ENCODE peak calls at places on chromosomes 16 and 17, in five cellular contexts. W, J, K, M and S are unnamed samples.

GRCh38 chr17:38512473-38513058 is 84.3 kb downstream of the ARHGAP23 start:
- DNase-seq in W (no peak), J (no peak), K (no peak), M (no peak), S (no peak)

GRCh38 chr16:23072084-23072599 is 77.1 kb downstream of the USP31 start:
- DNase-seq in W (no peak), J (no peak), K (no peak), M (peak; percentile 55), S (peak; percentile 61)

GRCh38 chr17:18187816-18188761 is 4.5 kb downstream of the ALKBH5 start:
- DNase-seq in W (no peak), J (no peak), K (no peak), M (no peak), S (no peak)

GRCh38 chr17:77465358-77466041 is 324.7 kb downstream of the SEC14L1 start:
- DNase-seq in W (peak; percentile 57), J (peak; percentile 82), K (no peak), M (peak; percentile 32), S (peak; percentile 46)

GRCh38 chr17:47225436-47225858 is 16.3 kb downstream of the MYL4 start:
- DNase-seq in W (no peak), J (no peak), K (no peak), M (no peak), S (peak; percentile 70)

GRCh38 chr17:68424861-68425260 is 32.4 kb downstream of the WIPI1 start:
- DNase-seq in W (no peak), J (no peak), K (no peak), M (no peak), S (no peak)

GRCh38 chr16:1989826-1990335 is at the start of gene SYNGR3:
- DNase-seq in W (no peak), J (no peak), K (no peak), M (no peak), S (no peak)

GRCh38 chr16:50537533-50538290 is 10.5 kb upstream of the NKD1 start:
- DNase-seq in W (no peak), J (no peak), K (no peak), M (no peak), S (no peak)

GRCh38 chr17:42120161-42121065 is 754 bp downstream of the KAT2A start:
- DNase-seq in W (no peak), J (no peak), K (peak; percentile 62), M (no peak), S (no peak)